ENCODE peak calls at places on chromosomes 7 and 10, in six cellular contexts. One of them, this sample, is unnamed.

GRCh38 chr10:23517155-23517554 is 78.3 kb downstream of the OTUD1 start:
- DNase-seq in GM12878: no peak
- DNase-seq in GM12891: no peak
- DNase-seq in HepG2: peak
- DNase-seq in K562: no peak
- DNase-seq in H1: no peak
- DNase-seq in this sample: no peak

GRCh38 chr10:27529010-27529783 is 25.1 kb downstream of the RAB18 start:
- DNase-seq in H1: no peak
- DNase-seq in GM12891: no peak
- DNase-seq in K562: peak
- DNase-seq in HepG2: no peak
- DNase-seq in GM12878: no peak
- DNase-seq in this sample: no peak

GRCh38 chr7:105426606-105427146 is 38.0 kb upstream of the SRPK2 start:
- DNase-seq in K562: no peak
- DNase-seq in H1: no peak
- DNase-seq in GM12878: no peak
- DNase-seq in HepG2: no peak
- DNase-seq in GM12891: no peak
- DNase-seq in this sample: no peak

GRCh38 chr10:28812384-28813372 is 135.4 kb downstream of the BAMBI start:
- DNase-seq in GM12878: no peak
- DNase-seq in GM12891: no peak
- DNase-seq in K562: no peak
- DNase-seq in HepG2: no peak
- DNase-seq in H1: peak
- DNase-seq in this sample: no peak

GRCh38 chr7:37395618-37396259 is 52.9 kb downstream of the ELMO1 start:
- DNase-seq in GM12878: no peak
- DNase-seq in H1: no peak
- DNase-seq in GM12891: no peak
- DNase-seq in HepG2: no peak
- DNase-seq in K562: no peak
- DNase-seq in this sample: no peak

GRCh38 chr10:79400567-79401004 is 44.8 kb downstream of the ZCCHC24 start:
- DNase-seq in K562: peak
- DNase-seq in GM12891: peak
- DNase-seq in GM12878: no peak
- DNase-seq in H1: peak
- DNase-seq in HepG2: peak
- DNase-seq in this sample: peak

GRCh38 chr10:119957451-119957850 is 64.9 kb downstream of the SEC23IP start:
- DNase-seq in H1: no peak
- DNase-seq in K562: no peak
- DNase-seq in GM12891: no peak
- DNase-seq in HepG2: no peak
- DNase-seq in GM12878: no peak
- DNase-seq in this sample: no peak

GRCh38 chr10:130218181-130218641 is 82.0 kb downstream of the GLRX3 start:
- DNase-seq in GM12878: no peak
- DNase-seq in GM12891: no peak
- DNase-seq in H1: no peak
- DNase-seq in HepG2: no peak
- DNase-seq in K562: no peak
- DNase-seq in this sample: no peak

GRCh38 chr10:11454958-11455566 is 156.4 kb downstream of the USP6NL start:
- DNase-seq in H1: peak
- DNase-seq in GM12878: no peak
- DNase-seq in HepG2: no peak
- DNase-seq in GM12891: no peak
- DNase-seq in K562: no peak
- DNase-seq in this sample: no peak

GRCh38 chr7:66427956-66428355 is 200.7 kb upstream of the KCTD7 start:
- DNase-seq in HepG2: no peak
- DNase-seq in H1: no peak
- DNase-seq in GM12891: no peak
- DNase-seq in GM12878: no peak
- DNase-seq in K562: no peak
- DNase-seq in this sample: no peak

GRCh38 chr10:1540144-1540543 is 197.2 kb downstream of the ADARB2 start:
- DNase-seq in GM12891: no peak
- DNase-seq in HepG2: no peak
- DNase-seq in GM12878: no peak
- DNase-seq in K562: no peak
- DNase-seq in H1: no peak
- DNase-seq in this sample: no peak

GRCh38 chr7:2009541-2010001 is 223.2 kb downstream of the MAD1L1 start:
- DNase-seq in H1: no peak
- DNase-seq in GM12878: no peak
- DNase-seq in HepG2: no peak
- DNase-seq in GM12891: no peak
- DNase-seq in K562: no peak
- DNase-seq in this sample: no peak

GRCh38 chr7:117178600-117178999 is 144.3 kb downstream of the WNT2 start:
- DNase-seq in GM12878: no peak
- DNase-seq in K562: no peak
- DNase-seq in H1: no peak
- DNase-seq in GM12891: no peak
- DNase-seq in HepG2: no peak
- DNase-seq in this sample: no peak

GRCh38 chr7:130141161-130141857 is 63.9 kb downstream of the TMEM209 start:
- DNase-seq in H1: peak
- DNase-seq in K562: peak
- DNase-seq in GM12891: peak
- DNase-seq in HepG2: no peak
- DNase-seq in GM12878: no peak
- DNase-seq in this sample: no peak

GRCh38 chr7:138610671-138611170 is 90.4 kb downstream of the SVOPL start:
- DNase-seq in K562: no peak
- DNase-seq in GM12891: no peak
- DNase-seq in GM12878: no peak
- DNase-seq in HepG2: peak
- DNase-seq in H1: no peak
- DNase-seq in this sample: no peak

GRCh38 chr10:7300327-7300726 is 110.5 kb downstream of the SFMBT2 start:
- DNase-seq in GM12878: no peak
- DNase-seq in K562: no peak
- DNase-seq in GM12891: no peak
- DNase-seq in HepG2: no peak
- DNase-seq in H1: no peak
- DNase-seq in this sample: no peak

GRCh38 chr10:74898201-74898976 is 72.0 kb downstream of the KAT6B start:
- DNase-seq in H1: no peak
- DNase-seq in GM12878: peak
- DNase-seq in HepG2: peak
- DNase-seq in GM12891: no peak
- DNase-seq in K562: no peak
- DNase-seq in this sample: no peak

GRCh38 chr7:134943785-134944400 is 42.4 kb upstream of the AGBL3 start:
- DNase-seq in HepG2: peak
- DNase-seq in H1: no peak
- DNase-seq in GM12878: no peak
- DNase-seq in K562: no peak
- DNase-seq in GM12891: no peak
- DNase-seq in this sample: no peak

GRCh38 chr7:44081266-44081748 is 1.0 kb downstream of the POLM start:
- DNase-seq in GM12878: no peak
- DNase-seq in GM12891: no peak
- DNase-seq in H1: no peak
- DNase-seq in K562: peak
- DNase-seq in HepG2: no peak
- DNase-seq in this sample: no peak

GRCh38 chr10:52387744-52388143 is 73.7 kb downstream of the DKK1 start:
- DNase-seq in GM12878: no peak
- DNase-seq in K562: no peak
- DNase-seq in H1: no peak
- DNase-seq in HepG2: no peak
- DNase-seq in GM12891: no peak
- DNase-seq in this sample: no peak

GRCh38 chr10:49011756-49012155 is 72.1 kb upstream of the LRRC18 start:
- DNase-seq in GM12891: no peak
- DNase-seq in HepG2: no peak
- DNase-seq in H1: no peak
- DNase-seq in K562: no peak
- DNase-seq in GM12878: no peak
- DNase-seq in this sample: no peak

GRCh38 chr10:5592070-5592469 is 67.3 kb downstream of the CALML3 start:
- DNase-seq in H1: no peak
- DNase-seq in K562: no peak
- DNase-seq in GM12878: no peak
- DNase-seq in GM12891: no peak
- DNase-seq in HepG2: no peak
- DNase-seq in this sample: no peak

DNA sequence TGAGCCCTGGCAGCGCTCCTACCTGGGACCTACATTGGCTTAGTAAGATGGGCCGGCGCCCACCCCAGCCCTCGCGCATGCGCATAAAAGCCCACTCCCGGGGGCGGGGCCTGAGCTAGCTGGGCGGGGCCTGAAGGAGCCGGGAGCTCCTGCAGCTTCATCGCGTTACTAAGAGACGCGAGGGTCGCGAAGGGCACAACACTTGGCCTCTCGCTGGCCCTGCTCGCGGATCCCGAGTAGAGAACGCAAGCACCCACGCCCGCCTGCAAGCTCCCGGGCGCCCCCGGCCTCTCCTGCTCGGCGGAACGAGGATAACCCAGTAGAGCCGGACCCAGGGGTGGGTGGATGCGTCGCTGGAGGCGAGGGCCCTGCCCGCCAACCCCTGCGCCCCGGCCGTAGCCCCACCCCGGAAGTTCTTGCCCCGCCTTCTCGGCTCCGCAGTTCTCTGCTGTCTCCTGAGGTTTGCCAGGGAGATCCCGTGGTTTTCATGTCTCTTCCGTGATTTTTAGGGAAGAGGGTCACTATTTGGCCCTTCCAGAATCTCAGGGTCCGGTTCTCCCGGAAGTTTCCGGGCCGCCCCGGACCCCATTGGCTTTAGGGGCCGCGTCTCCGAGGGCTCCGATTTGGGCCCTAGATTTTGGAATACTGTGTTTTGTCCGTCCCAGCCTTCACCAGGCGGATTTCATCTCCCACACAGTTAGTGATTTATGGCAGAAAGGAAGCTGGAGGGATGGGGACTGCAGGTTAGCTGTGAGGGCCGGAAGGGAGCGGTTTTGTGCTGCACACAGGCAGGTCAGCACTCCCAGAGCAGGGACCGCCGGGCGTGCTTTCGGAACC is at the start of gene MEIG1:
- DNase-seq in H1: peak
- DNase-seq in HepG2: peak
- DNase-seq in GM12891: peak
- DNase-seq in K562: peak
- DNase-seq in GM12878: peak
- DNase-seq in this sample: peak
- TF ChIP-seq POLR2A in H1: no peak
- TF ChIP-seq POLR2A in HepG2: peak
- TF ChIP-seq POLR2A in GM12891: peak
- TF ChIP-seq POLR2A in K562: peak
- TF ChIP-seq POLR2A in GM12878: peak
- TF ChIP-seq POLR2A in this sample: peak

DNA sequence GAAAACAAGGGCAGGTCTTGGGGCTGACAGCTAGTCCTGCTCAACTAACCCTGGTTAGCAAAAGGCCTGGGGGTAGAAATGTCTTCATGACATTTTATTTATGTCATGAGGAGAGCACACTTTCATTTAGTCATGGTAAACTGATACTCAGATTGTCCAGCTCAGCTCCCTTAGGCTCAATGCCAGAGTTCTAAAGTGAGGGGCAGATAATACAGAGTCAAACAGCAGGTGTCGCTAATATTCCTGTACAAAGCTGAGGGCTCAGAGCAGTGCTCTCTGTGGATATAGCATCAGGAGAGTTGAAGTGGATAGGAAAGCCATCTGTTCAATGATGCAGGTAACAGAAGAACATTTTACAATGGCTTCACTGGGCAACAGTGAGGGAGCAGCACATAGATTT is 26.8 kb upstream of the CALCR start:
- DNase-seq in GM12878: no peak
- DNase-seq in HepG2: no peak
- DNase-seq in K562: no peak
- DNase-seq in GM12891: no peak
- DNase-seq in H1: no peak
- DNase-seq in this sample: no peak
- TF ChIP-seq TAF1 in GM12878: no peak
- TF ChIP-seq TAF1 in HepG2: no peak
- TF ChIP-seq TAF1 in K562: no peak
- TF ChIP-seq TAF1 in GM12891: no peak
- TF ChIP-seq TAF1 in H1: no peak
- TF ChIP-seq TAF1 in this sample: no peak

GRCh38 chr10:13360587-13360986 is 12.5 kb upstream of the SEPHS1 start:
- DNase-seq in K562: no peak
- DNase-seq in GM12891: no peak
- DNase-seq in H1: no peak
- DNase-seq in GM12878: no peak
- DNase-seq in HepG2: no peak
- DNase-seq in this sample: no peak
- TF ChIP-seq POLR2A in K562: no peak
- TF ChIP-seq POLR2A in GM12891: no peak
- TF ChIP-seq POLR2A in H1: no peak
- TF ChIP-seq POLR2A in GM12878: no peak
- TF ChIP-seq POLR2A in HepG2: no peak
- TF ChIP-seq POLR2A in this sample: no peak

DNA sequence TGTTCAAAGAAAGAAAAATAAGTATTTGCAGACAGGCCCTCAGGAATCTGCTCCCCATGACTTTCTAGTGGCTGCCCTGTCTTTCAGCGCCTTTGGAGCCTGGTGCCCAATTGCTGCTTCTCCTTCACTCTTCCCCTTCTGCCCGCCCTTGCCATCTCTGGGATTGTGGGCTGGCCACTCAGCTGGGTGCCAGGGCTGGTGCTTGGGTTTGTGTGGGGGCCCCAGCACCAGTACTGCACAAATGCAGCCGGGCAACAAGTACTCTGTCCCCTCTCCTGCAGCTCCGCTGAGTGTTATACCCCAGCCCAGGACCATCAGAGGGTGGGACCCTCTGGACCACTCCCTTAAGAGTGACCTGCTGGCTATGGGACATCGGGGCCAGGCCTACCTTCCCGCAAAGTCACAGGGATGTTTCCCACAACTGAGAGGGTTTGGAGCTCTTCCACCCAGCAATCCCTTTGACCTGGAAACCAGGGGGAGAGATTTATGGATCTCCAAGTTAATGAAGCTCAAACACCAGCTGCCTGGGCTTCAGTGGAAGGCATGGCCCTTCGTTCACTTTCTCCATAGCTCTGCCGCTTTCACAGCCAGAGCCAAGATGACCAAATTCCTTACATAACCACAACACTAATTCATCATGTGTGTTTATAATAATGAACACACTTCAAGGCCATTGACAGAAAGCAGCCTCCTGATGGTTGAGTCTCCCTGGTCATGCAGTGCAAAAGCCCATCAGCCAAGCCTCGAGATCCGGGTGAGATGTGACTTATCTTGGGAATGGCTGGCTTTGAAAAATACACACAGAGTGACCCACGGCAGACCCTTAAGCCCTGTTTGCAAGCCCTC is 313.9 kb upstream of the ZNF32 start:
- DNase-seq in H1: peak
- DNase-seq in GM12878: no peak
- DNase-seq in K562: no peak
- DNase-seq in GM12891: no peak
- DNase-seq in HepG2: no peak
- DNase-seq in this sample: no peak
- TF ChIP-seq TAF1 in H1: no peak
- TF ChIP-seq TAF1 in GM12878: no peak
- TF ChIP-seq TAF1 in K562: no peak
- TF ChIP-seq TAF1 in GM12891: no peak
- TF ChIP-seq TAF1 in HepG2: no peak
- TF ChIP-seq TAF1 in this sample: no peak

This sample was measured in GM12892.